ENCODE peak calls at places on chromosomes 2 and 18, in nine cellular contexts. N is IMR-90; C is right lobe of liver; B is T-helper 1 cell; K is HT1080; G is cerebellum; A is stimulated activated CD4-positive, alpha-beta T cell treated with anti-CD3 and anti-CD28 coated beads, Interleukin-15, amount 100 ng/mL, for 1 hour; P is NCI-H526; X is AG08396. O is an unnamed sample.

GRCh38 chr2:196230051-196230450 is 58.7 kb upstream of the STK17B start:
- DNase-seq in N (no peak), C (no peak), X (no peak), G (no peak), A (no peak), P (no peak), B (peak; percentile 20), K (no peak), O (peak; percentile 60)

GRCh38 chr18:59837586-59837985 is 62.2 kb upstream of the PMAIP1 start:
- DNase-seq in X (peak; percentile 56), C (no peak), K (peak; percentile 79), N (peak; percentile 67), G (peak; percentile 10), P (peak; percentile 57), B (no peak), A (no peak), O (no peak)

GRCh38 chr2:95185973-95186372 is 20.4 kb downstream of the ZNF2 start:
- DNase-seq in N (no peak), C (no peak), B (no peak), P (no peak), A (no peak), K (no peak), X (no peak), G (no peak), O (no peak)

GRCh38 chr2:85183481-85183880 is 50.3 kb downstream of the TCF7L1 start:
- DNase-seq in A (no peak), X (no peak), K (no peak), B (no peak), C (no peak), N (peak; percentile 82), G (no peak), P (no peak), O (no peak)

GRCh38 chr18:79730804-79731203 is 51.2 kb downstream of the CTDP1 start:
- DNase-seq in P (no peak), A (no peak), G (no peak), X (no peak), K (no peak), C (no peak), B (no peak), N (no peak), O (no peak)

GRCh38 chr2:74892609-74893008 is 58.7 kb downstream of the HK2 start:
- DNase-seq in C (no peak), P (no peak), A (no peak), K (no peak), G (no peak), N (no peak), B (no peak), X (no peak), O (no peak)

GRCh38 chr18:42131940-42132244 is 176.9 kb downstream of the PIK3C3 start:
- DNase-seq in K (no peak), N (no peak), C (no peak), G (no peak), X (no peak), A (no peak), P (no peak), B (no peak), O (no peak)

GRCh38 chr2:104473568-104473967 is 380.3 kb upstream of the POU3F3 start:
- DNase-seq in A (no peak), N (no peak), B (no peak), P (no peak), K (no peak), G (no peak), C (no peak), X (no peak), O (no peak)

GRCh38 chr2:61632276-61633169 is 94.4 kb upstream of the XPO1 start:
- DNase-seq in G (no peak), B (no peak), X (no peak), K (no peak), N (no peak), A (no peak), P (no peak), C (no peak), O (no peak)

O was measured in lower lobe of right lung.